ENCODE peak calls at places on chromosomes 7 and 10, in seven cellular contexts. K is GM10248, S is Right ventricle myocardium inferior, F is PC-3, Q is right cardiac atrium, P is testis, V is nephron progenitor cell. J is an unnamed sample.

GRCh38 chr7:22356010-22356854 is 722 bp downstream of the RAPGEF5 start:
- DNase-seq in K (peak), S (no peak), F (peak), Q (peak), P (peak), V (peak), J (no peak)

GRCh38 chr10:123100030-123100762 is 35.6 kb upstream of the HMX3 start:
- DNase-seq in K (no peak), S (no peak), F (peak), Q (no peak), P (peak), V (no peak), J (no peak)

GRCh38 chr7:124667754-124668153 is 97.8 kb downstream of the GPR37 start:
- DNase-seq in K (no peak), S (no peak), F (peak), Q (no peak), P (no peak), V (no peak), J (no peak)

GRCh38 chr7:159024280-159024951 is 120.3 kb downstream of the VIPR2 start:
- DNase-seq in K (no peak), S (no peak), F (peak), Q (no peak), P (peak), V (no peak), J (peak)

GRCh38 chr7:44615149-44615611 is 8.8 kb downstream of the OGDH start:
- DNase-seq in K (no peak), S (no peak), F (no peak), Q (peak), P (peak), V (no peak), J (peak)

GRCh38 chr7:45697576-45698136 is 123.5 kb downstream of the ADCY1 start:
- DNase-seq in K (no peak), S (no peak), F (no peak), Q (no peak), P (no peak), V (no peak), J (no peak)

GRCh38 chr10:85043207-85043606 is 714.8 kb downstream of the CCSER2 start:
- DNase-seq in K (no peak), S (peak), F (no peak), Q (no peak), P (no peak), V (peak), J (no peak)

GRCh38 chr10:92789067-92789466 is 59.3 kb upstream of the EXOC6 start:
- DNase-seq in K (no peak), S (no peak), F (no peak), Q (no peak), P (no peak), V (no peak), J (no peak)

GRCh38 chr10:119283387-119283786 is 76.0 kb downstream of the GRK5 start:
- DNase-seq in K (no peak), S (no peak), F (no peak), Q (no peak), P (no peak), V (no peak), J (no peak)

GRCh38 chr7:111232249-111233084 is 141.5 kb downstream of the LRRN3 start:
- DNase-seq in K (no peak), S (no peak), F (peak), Q (no peak), P (no peak), V (no peak), J (no peak)

GRCh38 chr7:65509368-65510186 is 135.9 kb downstream of the ZNF92 start:
- DNase-seq in K (peak), S (peak), F (peak), Q (peak), P (peak), V (peak), J (no peak)

GRCh38 chr10:98224509-98224908 is 43.5 kb downstream of the LOXL4 start:
- DNase-seq in K (no peak), S (no peak), F (peak), Q (no peak), P (no peak), V (no peak), J (no peak)

GRCh38 chr10:87702973-87703294 is 43.3 kb downstream of the PAPSS2 start:
- DNase-seq in K (no peak), S (no peak), F (no peak), Q (no peak), P (no peak), V (no peak), J (no peak)

GRCh38 chr7:123709525-123709924 is 39.3 kb downstream of the WASL start:
- DNase-seq in K (no peak), S (no peak), F (no peak), Q (no peak), P (no peak), V (no peak), J (no peak)

GRCh38 chr10:122499491-122499941 is 38.2 kb downstream of the HTRA1 start:
- DNase-seq in K (no peak), S (peak), F (no peak), Q (no peak), P (no peak), V (no peak), J (peak)

GRCh38 chr10:14016011-14016536 is 314.6 kb downstream of the FRMD4A start:
- DNase-seq in K (no peak), S (no peak), F (no peak), Q (peak), P (no peak), V (no peak), J (peak)

GRCh38 chr10:122957474-122957873 is 3.4 kb upstream of the C10orf88 start:
- DNase-seq in K (no peak), S (no peak), F (no peak), Q (no peak), P (no peak), V (no peak), J (no peak)

GRCh38 chr10:71359364-71360046 is 37.2 kb upstream of the CDH23 start:
- DNase-seq in K (peak), S (no peak), F (no peak), Q (no peak), P (no peak), V (no peak), J (no peak)

GRCh38 chr10:8149991-8150390 is 95.5 kb downstream of the GATA3 start:
- DNase-seq in K (no peak), S (no peak), F (no peak), Q (no peak), P (no peak), V (no peak), J (no peak)

GRCh38 chr7:134602921-134603394 is 43.7 kb upstream of the BPGM start:
- DNase-seq in K (no peak), S (no peak), F (no peak), Q (no peak), P (no peak), V (no peak), J (no peak)

GRCh38 chr10:83346216-83346910 is 792.9 kb upstream of the GHITM start:
- DNase-seq in K (no peak), S (no peak), F (no peak), Q (no peak), P (no peak), V (no peak), J (no peak)

GRCh38 chr10:132461103-132461682 is 64.2 kb downstream of the PWWP2B start:
- DNase-seq in K (no peak), S (no peak), F (no peak), Q (no peak), P (no peak), V (peak), J (no peak)

GRCh38 chr7:22723171-22723601 is 3.8 kb upstream of the IL6 start:
- DNase-seq in K (no peak), S (peak), F (peak), Q (peak), P (peak), V (no peak), J (peak)

GRCh38 chr10:14184841-14185500 is 145.8 kb downstream of the FRMD4A start:
- DNase-seq in K (peak), S (no peak), F (no peak), Q (no peak), P (no peak), V (no peak), J (no peak)

GRCh38 chr10:59678884-59679301 is 30.8 kb downstream of the SLC16A9 start:
- DNase-seq in K (peak), S (no peak), F (peak), Q (no peak), P (no peak), V (no peak), J (no peak)

GRCh38 chr10:80462986-80463741 is 9.1 kb downstream of the TSPAN14 start:
- DNase-seq in K (no peak), S (no peak), F (no peak), Q (peak), P (no peak), V (peak), J (no peak)

GRCh38 chr10:21524526-21525366 is 736 bp downstream of the SKIDA1 start:
- DNase-seq in K (no peak), S (no peak), F (no peak), Q (peak), P (no peak), V (no peak), J (no peak)

GRCh38 chr7:85634951-85635350 is 448.1 kb upstream of the SEMA3D start:
- DNase-seq in K (no peak), S (no peak), F (peak), Q (no peak), P (no peak), V (no peak), J (no peak)

GRCh38 chr10:99266383-99266782 is 30.7 kb upstream of the HPSE2 start:
- DNase-seq in K (no peak), S (no peak), F (no peak), Q (no peak), P (no peak), V (no peak), J (no peak)

GRCh38 chr10:13961096-13961495 is 369.6 kb downstream of the FRMD4A start:
- DNase-seq in K (no peak), S (no peak), F (no peak), Q (no peak), P (no peak), V (no peak), J (no peak)

GRCh38 chr7:98280791-98281756 is at the start of gene BRI3:
- DNase-seq in K (peak), S (peak), F (peak), Q (peak), P (peak), V (peak), J (peak)

GRCh38 chr7:44750921-44751571 is 2.4 kb downstream of the ZMIZ2 start:
- DNase-seq in K (peak), S (no peak), F (no peak), Q (no peak), P (no peak), V (no peak), J (no peak)

GRCh38 chr7:15199482-15199881 is 296.9 kb upstream of the DGKB start:
- DNase-seq in K (no peak), S (no peak), F (peak), Q (no peak), P (no peak), V (no peak), J (no peak)